ENCODE peak calls at places on chromosomes 5 and 9, in six cellular contexts. One of them, this sample, is unnamed.

GRCh38 chr5:116778015-116778414 is 203.4 kb upstream of the SEMA6A start:
- DNase-seq in HepG2: no peak
- DNase-seq in GM12891: no peak
- DNase-seq in GM12878: no peak
- DNase-seq in K562: no peak
- DNase-seq in H1: no peak
- DNase-seq in this sample: no peak

GRCh38 chr5:23284656-23285055 is 222.8 kb upstream of the PRDM9 start:
- DNase-seq in HepG2: no peak
- DNase-seq in GM12891: no peak
- DNase-seq in GM12878: no peak
- DNase-seq in K562: no peak
- DNase-seq in H1: no peak
- DNase-seq in this sample: no peak

GRCh38 chr9:87644659-87645058 is 81.3 kb upstream of the CTSL start:
- DNase-seq in HepG2: no peak
- DNase-seq in GM12891: no peak
- DNase-seq in GM12878: no peak
- DNase-seq in K562: no peak
- DNase-seq in H1: no peak
- DNase-seq in this sample: no peak

GRCh38 chr5:45171563-45171962 is 362.8 kb downstream of the MRPS30 start:
- DNase-seq in HepG2: no peak
- DNase-seq in GM12891: no peak
- DNase-seq in GM12878: no peak
- DNase-seq in K562: no peak
- DNase-seq in H1: no peak
- DNase-seq in this sample: no peak

GRCh38 chr5:170139786-170140335 is 34.2 kb downstream of the FOXI1 start:
- DNase-seq in HepG2: no peak
- DNase-seq in GM12891: no peak
- DNase-seq in GM12878: no peak
- DNase-seq in K562: peak
- DNase-seq in H1: no peak
- DNase-seq in this sample: no peak

GRCh38 chr5:172173771-172174170 is 14.3 kb downstream of the STK10 start:
- DNase-seq in HepG2: no peak
- DNase-seq in GM12891: no peak
- DNase-seq in GM12878: no peak
- DNase-seq in K562: no peak
- DNase-seq in H1: no peak
- DNase-seq in this sample: no peak

GRCh38 chr9:32395483-32396216 is 11.2 kb downstream of the ACO1 start:
- DNase-seq in HepG2: no peak
- DNase-seq in GM12891: no peak
- DNase-seq in GM12878: no peak
- DNase-seq in K562: no peak
- DNase-seq in H1: no peak
- DNase-seq in this sample: no peak

GRCh38 chr5:53616939-53617549 is 56.6 kb downstream of the NDUFS4 start:
- DNase-seq in HepG2: no peak
- DNase-seq in GM12891: no peak
- DNase-seq in GM12878: no peak
- DNase-seq in K562: peak
- DNase-seq in H1: no peak
- DNase-seq in this sample: no peak

GRCh38 chr5:78665519-78665918 is 16.9 kb upstream of the LHFPL2 start:
- DNase-seq in HepG2: no peak
- DNase-seq in GM12891: no peak
- DNase-seq in GM12878: no peak
- DNase-seq in K562: no peak
- DNase-seq in H1: no peak
- DNase-seq in this sample: no peak

GRCh38 chr5:149114403-149115312 is 26.6 kb upstream of the ABLIM3 start:
- DNase-seq in HepG2: peak
- DNase-seq in GM12891: no peak
- DNase-seq in GM12878: no peak
- DNase-seq in K562: peak
- DNase-seq in H1: no peak
- DNase-seq in this sample: no peak

GRCh38 chr9:122087406-122088200 is 5.5 kb downstream of the TTLL11 start:
- DNase-seq in HepG2: no peak
- DNase-seq in GM12891: no peak
- DNase-seq in GM12878: no peak
- DNase-seq in K562: no peak
- DNase-seq in H1: no peak
- DNase-seq in this sample: no peak

GRCh38 chr9:117407436-117408022 is 7.3 kb downstream of the ASTN2 start:
- DNase-seq in HepG2: no peak
- DNase-seq in GM12891: no peak
- DNase-seq in GM12878: no peak
- DNase-seq in K562: no peak
- DNase-seq in H1: no peak
- DNase-seq in this sample: no peak

GRCh38 chr5:53333160-53333559 is 147.3 kb upstream of the FST start:
- DNase-seq in HepG2: no peak
- DNase-seq in GM12891: no peak
- DNase-seq in GM12878: no peak
- DNase-seq in K562: no peak
- DNase-seq in H1: no peak
- DNase-seq in this sample: no peak

GRCh38 chr5:153517105-153517700 is 26.7 kb downstream of the GRIA1 start:
- DNase-seq in HepG2: no peak
- DNase-seq in GM12891: no peak
- DNase-seq in GM12878: no peak
- DNase-seq in K562: no peak
- DNase-seq in H1: no peak
- DNase-seq in this sample: no peak

GRCh38 chr5:115770466-115770865 is 46.0 kb downstream of the CDO1 start:
- DNase-seq in HepG2: peak
- DNase-seq in GM12891: no peak
- DNase-seq in GM12878: no peak
- DNase-seq in K562: peak
- DNase-seq in H1: peak
- DNase-seq in this sample: no peak

GRCh38 chr5:136108131-136108739 is 24.4 kb upstream of the SMAD5 start:
- DNase-seq in HepG2: no peak
- DNase-seq in GM12891: no peak
- DNase-seq in GM12878: peak
- DNase-seq in K562: no peak
- DNase-seq in H1: no peak
- DNase-seq in this sample: no peak

GRCh38 chr9:2424564-2425153 is 196.9 kb upstream of the VLDLR start:
- DNase-seq in HepG2: no peak
- DNase-seq in GM12891: no peak
- DNase-seq in GM12878: no peak
- DNase-seq in K562: no peak
- DNase-seq in H1: no peak
- DNase-seq in this sample: no peak

GRCh38 chr9:99109522-99109921 is 4.6 kb downstream of the TGFBR1 start:
- DNase-seq in HepG2: no peak
- DNase-seq in GM12891: no peak
- DNase-seq in GM12878: no peak
- DNase-seq in K562: no peak
- DNase-seq in H1: no peak
- DNase-seq in this sample: no peak

GRCh38 chr9:99105152-99106043 is 485 bp downstream of the TGFBR1 start:
- DNase-seq in HepG2: peak
- DNase-seq in GM12891: peak
- DNase-seq in GM12878: no peak
- DNase-seq in K562: peak
- DNase-seq in H1: no peak
- DNase-seq in this sample: peak

GRCh38 chr9:78567693-78568092 is 270.8 kb downstream of the PSAT1 start:
- DNase-seq in HepG2: no peak
- DNase-seq in GM12891: no peak
- DNase-seq in GM12878: no peak
- DNase-seq in K562: no peak
- DNase-seq in H1: no peak
- DNase-seq in this sample: no peak

GRCh38 chr5:122352331-122352730 is 40.3 kb downstream of the SNCAIP start:
- DNase-seq in HepG2: no peak
- DNase-seq in GM12891: no peak
- DNase-seq in GM12878: no peak
- DNase-seq in K562: no peak
- DNase-seq in H1: no peak
- DNase-seq in this sample: no peak

GRCh38 chr9:99824378-99825157 is 2.9 kb downstream of the NR4A3 start:
- DNase-seq in HepG2: peak
- DNase-seq in GM12891: peak
- DNase-seq in GM12878: no peak
- DNase-seq in K562: peak
- DNase-seq in H1: no peak
- DNase-seq in this sample: peak

GRCh38 chr5:76701298-76701697 is 14.6 kb upstream of the F2R start:
- DNase-seq in HepG2: peak
- DNase-seq in GM12891: no peak
- DNase-seq in GM12878: no peak
- DNase-seq in K562: no peak
- DNase-seq in H1: no peak
- DNase-seq in this sample: no peak

GRCh38 chr9:133042676-133043075 is 11.9 kb downstream of the GTF3C5 start:
- DNase-seq in HepG2: no peak
- DNase-seq in GM12891: no peak
- DNase-seq in GM12878: no peak
- DNase-seq in K562: no peak
- DNase-seq in H1: no peak
- DNase-seq in this sample: no peak

GRCh38 chr9:11149065-11149464 is 536.3 kb upstream of the PTPRD start:
- DNase-seq in HepG2: no peak
- DNase-seq in GM12891: no peak
- DNase-seq in GM12878: no peak
- DNase-seq in K562: no peak
- DNase-seq in H1: peak
- DNase-seq in this sample: no peak

GRCh38 chr5:26193626-26194025 is 844.8 kb downstream of the CDH9 start:
- DNase-seq in HepG2: no peak
- DNase-seq in GM12891: no peak
- DNase-seq in GM12878: no peak
- DNase-seq in K562: no peak
- DNase-seq in H1: no peak
- DNase-seq in this sample: no peak

GRCh38 chr5:95471447-95471846 is 80.3 kb downstream of the FAM81B start:
- DNase-seq in HepG2: no peak
- DNase-seq in GM12891: no peak
- DNase-seq in GM12878: no peak
- DNase-seq in K562: no peak
- DNase-seq in H1: no peak
- DNase-seq in this sample: no peak

GRCh38 chr5:4513381-4513780 is 626.7 kb upstream of the ADAMTS16 start:
- DNase-seq in HepG2: no peak
- DNase-seq in GM12891: no peak
- DNase-seq in GM12878: no peak
- DNase-seq in K562: no peak
- DNase-seq in H1: no peak
- DNase-seq in this sample: no peak

GRCh38 chr9:135907446-135908333 is at the start of gene CAMSAP1:
- DNase-seq in HepG2: peak
- DNase-seq in GM12891: peak
- DNase-seq in GM12878: peak
- DNase-seq in K562: peak
- DNase-seq in H1: peak
- DNase-seq in this sample: peak
- TF ChIP-seq POLR2A in HepG2: peak
- TF ChIP-seq POLR2A in GM12891: no peak
- TF ChIP-seq POLR2A in GM12878: peak
- TF ChIP-seq POLR2A in K562: peak
- TF ChIP-seq POLR2A in H1: no peak
- TF ChIP-seq POLR2A in this sample: peak

DNA sequence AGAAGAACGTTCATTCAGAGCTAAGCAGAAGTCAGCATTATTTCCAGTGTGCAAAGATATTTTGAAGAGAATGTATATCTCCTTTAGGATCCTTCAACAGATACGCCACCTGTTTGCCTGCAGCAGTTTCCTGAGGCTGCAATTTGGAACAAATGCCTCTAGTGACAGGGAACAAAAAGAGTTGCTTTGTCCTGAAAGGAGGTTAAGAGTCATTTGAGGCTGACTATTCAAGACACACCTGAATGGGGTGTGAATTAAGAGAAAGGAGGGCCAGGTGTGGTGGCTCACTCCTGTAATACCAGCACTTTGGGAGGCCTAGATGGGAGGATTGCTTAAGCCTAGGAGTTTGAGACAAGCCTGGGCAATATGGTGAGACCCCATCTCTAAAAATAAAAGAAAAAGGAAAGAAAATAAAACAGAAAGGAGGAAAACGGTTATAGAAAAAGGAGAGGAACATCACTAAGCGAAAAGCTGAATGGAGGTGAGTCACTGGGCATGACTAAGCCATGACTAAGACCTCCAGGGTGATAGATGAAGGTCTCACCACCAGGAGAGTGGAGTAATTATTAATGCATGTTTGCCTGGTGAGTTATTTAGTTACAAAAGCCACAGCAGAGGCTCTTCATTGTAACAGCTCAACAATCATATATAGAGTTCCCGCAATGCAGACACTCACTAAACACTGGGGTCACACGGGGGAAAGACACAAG is 255.2 kb upstream of the TNC start:
- DNase-seq in HepG2: peak
- DNase-seq in GM12891: no peak
- DNase-seq in GM12878: peak
- DNase-seq in K562: no peak
- DNase-seq in H1: no peak
- DNase-seq in this sample: no peak
- TF ChIP-seq TAF1 in HepG2: no peak
- TF ChIP-seq TAF1 in GM12891: no peak
- TF ChIP-seq TAF1 in GM12878: no peak
- TF ChIP-seq TAF1 in K562: no peak
- TF ChIP-seq TAF1 in H1: no peak
- TF ChIP-seq TAF1 in this sample: no peak

GRCh38 chr9:127884427-127884911 is 7.0 kb upstream of the AK1 start:
- DNase-seq in HepG2: no peak
- DNase-seq in GM12891: no peak
- DNase-seq in GM12878: no peak
- DNase-seq in K562: no peak
- DNase-seq in H1: no peak
- DNase-seq in this sample: no peak
- TF ChIP-seq POLR2A in HepG2: no peak
- TF ChIP-seq POLR2A in GM12891: no peak
- TF ChIP-seq POLR2A in GM12878: peak
- TF ChIP-seq POLR2A in K562: no peak
- TF ChIP-seq POLR2A in H1: no peak
- TF ChIP-seq POLR2A in this sample: no peak

GRCh38 chr9:20320921-20321320 is 301.4 kb downstream of the MLLT3 start:
- DNase-seq in HepG2: no peak
- DNase-seq in GM12891: no peak
- DNase-seq in GM12878: no peak
- DNase-seq in K562: no peak
- DNase-seq in H1: no peak
- DNase-seq in this sample: no peak

GRCh38 chr9:20321683-20322082 is 300.6 kb downstream of the MLLT3 start:
- DNase-seq in HepG2: no peak
- DNase-seq in GM12891: no peak
- DNase-seq in GM12878: no peak
- DNase-seq in K562: no peak
- DNase-seq in H1: no peak
- DNase-seq in this sample: no peak

GRCh38 chr9:20319241-20319640 is 303.1 kb downstream of the MLLT3 start:
- DNase-seq in HepG2: no peak
- DNase-seq in GM12891: no peak
- DNase-seq in GM12878: no peak
- DNase-seq in K562: no peak
- DNase-seq in H1: no peak
- DNase-seq in this sample: no peak

GRCh38 chr9:20317701-20318100 is 304.6 kb downstream of the MLLT3 start:
- DNase-seq in HepG2: no peak
- DNase-seq in GM12891: no peak
- DNase-seq in GM12878: no peak
- DNase-seq in K562: no peak
- DNase-seq in H1: no peak
- DNase-seq in this sample: no peak

GRCh38 chr9:20319641-20320337 is 302.5 kb downstream of the MLLT3 start:
- DNase-seq in HepG2: no peak
- DNase-seq in GM12891: no peak
- DNase-seq in GM12878: no peak
- DNase-seq in K562: no peak
- DNase-seq in H1: no peak
- DNase-seq in this sample: no peak
- TF ChIP-seq TAF1 in HepG2: no peak
- TF ChIP-seq TAF1 in GM12891: no peak
- TF ChIP-seq TAF1 in GM12878: no peak
- TF ChIP-seq TAF1 in K562: no peak
- TF ChIP-seq TAF1 in H1: no peak
- TF ChIP-seq TAF1 in this sample: no peak